ENCODE peak calls at places on chromosome 3, in six cellular contexts. F, P, L, U, D and N are unnamed samples.
A peak's percentile ranks its signal among the peaks of the same experiment; 100 is the strongest.

GRCh38 chr3:119296723-119297122 is 2.5 kb downstream of the ARHGAP31 start:
- DNase-seq in F (no peak), P (no peak), L (no peak), U (no peak), D (no peak), N (no peak)

GRCh38 chr3:42804831-42805821 is 836 bp upstream of the HIGD1A start:
- DNase-seq in F (peak; percentile 26), P (peak; percentile 89), L (no peak), U (no peak), D (peak; percentile 26), N (peak; percentile 73)

GRCh38 chr3:134381836-134382442 is 7.7 kb upstream of the AMOTL2 start:
- DNase-seq in F (no peak), P (peak; percentile 94), L (no peak), U (no peak), D (peak; percentile 71), N (peak; percentile 46)

GRCh38 chr3:26236991-26237682 is 385.4 kb upstream of the LRRC3B start:
- DNase-seq in F (peak; percentile 40), P (no peak), L (no peak), U (no peak), D (no peak), N (no peak)

GRCh38 chr3:121988146-121988545 is 33.9 kb downstream of the ILDR1 start:
- DNase-seq in F (no peak), P (no peak), L (no peak), U (no peak), D (no peak), N (no peak)

GRCh38 chr3:3693593-3693992 is 105.6 kb upstream of the LRRN1 start:
- DNase-seq in F (no peak), P (no peak), L (no peak), U (no peak), D (no peak), N (no peak)

GRCh38 chr3:120341658-120342346 is 7.4 kb downstream of the LRRC58 start:
- DNase-seq in F (no peak), P (no peak), L (no peak), U (no peak), D (no peak), N (no peak)

GRCh38 chr3:192408007-192408655 is 319.2 kb downstream of the FGF12 start:
- DNase-seq in F (peak; percentile 22), P (peak; percentile 80), L (no peak), U (no peak), D (no peak), N (peak; percentile 64)

GRCh38 chr3:170132335-170132734 is 49.2 kb downstream of the PHC3 start:
- DNase-seq in F (no peak), P (no peak), L (no peak), U (peak; percentile 82), D (no peak), N (no peak)

GRCh38 chr3:24264748-24265158 is 229.9 kb downstream of the THRB start:
- DNase-seq in F (no peak), P (no peak), L (no peak), U (peak; percentile 30), D (peak; percentile 24), N (no peak)

GRCh38 chr3:126911162-126912026 is 71.5 kb upstream of the PLXNA1 start:
- DNase-seq in F (peak; percentile 29), P (peak; percentile 90), L (peak; percentile 32), U (peak; percentile 95), D (no peak), N (no peak)

GRCh38 chr3:377158-377561 is 180.6 kb downstream of the CHL1 start:
- DNase-seq in F (no peak), P (no peak), L (no peak), U (peak; percentile 36), D (no peak), N (no peak)

GRCh38 chr3:42369832-42370231 is 40.6 kb downstream of the LYZL4 start:
- DNase-seq in F (no peak), P (no peak), L (no peak), U (no peak), D (no peak), N (no peak)

GRCh38 chr3:170128977-170129431 is 52.5 kb downstream of the PHC3 start:
- DNase-seq in F (no peak), P (no peak), L (no peak), U (peak; percentile 77), D (no peak), N (no peak)

GRCh38 chr3:97421565-97421964 is 343.0 kb upstream of the ARL6 start:
- DNase-seq in F (no peak), P (no peak), L (no peak), U (no peak), D (no peak), N (no peak)

GRCh38 chr3:72058493-72059081 is 273.6 kb upstream of the PROK2 start:
- DNase-seq in F (peak; percentile 33), P (no peak), L (peak; percentile 65), U (no peak), D (no peak), N (peak; percentile 70)

GRCh38 chr3:48797626-48798025 is 50.0 kb downstream of the PRKAR2A start:
- DNase-seq in F (no peak), P (no peak), L (no peak), U (no peak), D (no peak), N (no peak)

GRCh38 chr3:13401149-13401548 is 19.0 kb downstream of the NUP210 start:
- DNase-seq in F (no peak), P (no peak), L (no peak), U (no peak), D (no peak), N (no peak)

GRCh38 chr3:119360046-119360445 is 65.9 kb downstream of the ARHGAP31 start:
- DNase-seq in F (no peak), P (no peak), L (no peak), U (no peak), D (no peak), N (no peak)

GRCh38 chr3:24156466-24156865 is 211.4 kb downstream of the NR1D2 start:
- DNase-seq in F (no peak), P (no peak), L (no peak), U (peak; percentile 50), D (no peak), N (no peak)

GRCh38 chr3:141203866-141204265 is 27.8 kb upstream of the PXYLP1 start:
- DNase-seq in F (no peak), P (no peak), L (no peak), U (no peak), D (no peak), N (no peak)
- H3K4me3 ChIP-seq in F (no peak overlapping the region), P (no peak overlapping the region), L (no peak overlapping the region), U (no peak overlapping the region), D (no peak overlapping the region), N (no peak overlapping the region)

DNA sequence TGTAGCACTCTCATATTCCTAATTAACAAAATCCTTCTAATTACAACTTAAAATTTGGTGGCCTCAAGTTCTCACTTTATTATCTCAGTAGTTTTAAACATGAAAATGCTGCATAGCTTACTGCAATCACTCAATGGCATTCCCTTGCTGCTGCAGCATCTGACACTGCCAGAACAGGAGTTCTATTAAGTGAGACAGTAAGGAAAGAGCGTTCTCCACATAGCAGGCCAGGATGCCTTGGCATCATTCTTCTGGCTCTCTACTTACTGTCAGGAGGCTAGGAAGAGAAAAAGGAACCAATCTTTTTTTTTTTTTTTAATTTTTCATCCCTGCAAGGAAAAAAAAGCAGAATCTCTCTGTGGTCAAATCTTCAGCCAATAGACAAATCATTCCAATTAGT is 3.2 kb downstream of the CNBP start:
- DNase-seq in F (no peak), P (no peak), L (peak; percentile 50), U (no peak), D (no peak), N (no peak)
- TF ChIP-seq POLR2A in F (no peak), P (no peak), L (peak; percentile 47), U (no peak), D (no peak), N (no peak)

GRCh38 chr3:152267319-152267689 is 1.4 kb upstream of the MBNL1 start:
- DNase-seq in F (no peak), P (no peak), L (no peak), U (peak; percentile 35), D (no peak), N (no peak)
- H3K4me3 ChIP-seq in F (peak overlapping the region; percentile 93), P (no peak overlapping the region), L (peak overlapping the region; percentile 77), U (peak overlapping the region; percentile 94), D (no peak overlapping the region), N (peak overlapping the region; percentile 78)

DNA sequence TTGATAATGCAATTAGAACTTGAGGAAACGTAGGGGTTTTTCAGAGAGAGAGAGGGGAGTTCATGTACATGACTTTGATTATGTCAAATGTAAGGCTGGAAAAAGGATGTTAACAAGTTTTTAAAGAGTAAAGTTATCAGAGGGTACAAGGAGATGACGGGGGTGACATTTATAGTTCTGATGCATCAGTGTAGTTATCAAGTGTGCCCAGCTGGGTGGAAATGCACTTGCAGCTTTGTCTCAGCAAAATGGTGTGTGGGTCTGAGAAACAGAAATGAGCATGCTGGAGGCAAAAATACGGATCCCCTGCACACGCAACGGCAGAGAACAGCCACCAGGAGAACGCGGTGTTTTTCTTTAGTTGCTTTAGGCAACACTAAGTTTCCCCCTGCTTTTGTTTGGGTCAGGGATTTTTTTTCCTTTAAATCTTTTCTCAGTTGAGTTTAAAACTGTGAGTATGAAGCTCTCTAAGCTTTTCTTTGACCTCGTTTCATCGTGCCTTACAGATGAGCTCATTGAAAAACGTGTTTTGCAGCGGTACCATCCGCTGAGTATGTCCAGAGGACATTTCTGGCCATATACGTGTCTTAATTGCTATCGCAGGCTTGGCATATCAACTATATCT is 205.4 kb downstream of the PDZRN3 start:
- DNase-seq in F (no peak), P (no peak), L (no peak), U (no peak), D (no peak), N (no peak)
- TF ChIP-seq POLR2A in F (no peak), P (no peak), L (no peak), U (no peak), D (no peak), N (no peak)

GRCh38 chr3:141372656-141373055 is 4.4 kb downstream of the ZBTB38 start:
- DNase-seq in F (no peak), P (no peak), L (no peak), U (no peak), D (no peak), N (no peak)

GRCh38 chr3:141368925-141369794 is 856 bp downstream of the ZBTB38 start:
- DNase-seq in F (no peak), P (no peak), L (no peak), U (no peak), D (no peak), N (no peak)

GRCh38 chr3:141371882-141372281 is 3.6 kb downstream of the ZBTB38 start:
- DNase-seq in F (no peak), P (no peak), L (no peak), U (no peak), D (no peak), N (no peak)

GRCh38 chr3:141368062-141368924 is at the start of gene ZBTB38:
- DNase-seq in F (peak; percentile 91), P (peak; percentile 96), L (peak; percentile 86), U (no peak), D (peak; percentile 79), N (peak; percentile 95)

GRCh38 chr3:141370065-141370533 is 1.8 kb downstream of the ZBTB38 start:
- DNase-seq in F (peak; percentile 51), P (no peak), L (peak; percentile 45), U (peak; percentile 86), D (peak; percentile 53), N (peak; percentile 81)
- H3K4me3 ChIP-seq in F (peak overlapping the region; percentile 37), P (no peak overlapping the region), L (peak overlapping the region; percentile 42), U (no peak overlapping the region), D (no peak overlapping the region), N (no peak overlapping the region)